ENCODE peak calls at places on chromosomes 3 and 15, in eight cellular contexts. One of them, this sample, is unnamed.

GRCh38 chr15:34076785-34077184 is 24.9 kb downstream of the EMC7 start:
- DNase-seq in HS-5: no peak
- DNase-seq in iris pigment epithelial cell: no peak
- DNase-seq in right atrium auricular region: no peak
- DNase-seq in A172: no peak
- DNase-seq in fibroblast of pulmonary artery: no peak
- DNase-seq in NCI-H446: no peak
- DNase-seq in stimulated activated CD8-positive, alpha-beta memory T cell treated with anti-CD3 and anti-CD28 coated beads, Interleukin-12 subunit alpha, Interleukin-12 subunit beta, amount 100 ng/mL, for 4 hours: no peak
- DNase-seq in this sample: no peak

GRCh38 chr3:40841131-40841530 is 316.4 kb downstream of the ZNF621 start:
- DNase-seq in HS-5: no peak
- DNase-seq in iris pigment epithelial cell: no peak
- DNase-seq in right atrium auricular region: no peak
- DNase-seq in A172: no peak
- DNase-seq in fibroblast of pulmonary artery: no peak
- DNase-seq in NCI-H446: no peak
- DNase-seq in stimulated activated CD8-positive, alpha-beta memory T cell treated with anti-CD3 and anti-CD28 coated beads, Interleukin-12 subunit alpha, Interleukin-12 subunit beta, amount 100 ng/mL, for 4 hours: no peak
- DNase-seq in this sample: no peak

GRCh38 chr15:63288778-63289378 is 11.5 kb downstream of the APH1B start:
- DNase-seq in HS-5: peak
- DNase-seq in iris pigment epithelial cell: peak
- DNase-seq in right atrium auricular region: no peak
- DNase-seq in A172: peak
- DNase-seq in fibroblast of pulmonary artery: peak
- DNase-seq in NCI-H446: peak
- DNase-seq in stimulated activated CD8-positive, alpha-beta memory T cell treated with anti-CD3 and anti-CD28 coated beads, Interleukin-12 subunit alpha, Interleukin-12 subunit beta, amount 100 ng/mL, for 4 hours: no peak
- DNase-seq in this sample: no peak

GRCh38 chr3:61334783-61335182 is 83.5 kb upstream of the FHIT start:
- DNase-seq in HS-5: no peak
- DNase-seq in iris pigment epithelial cell: no peak
- DNase-seq in right atrium auricular region: no peak
- DNase-seq in A172: no peak
- DNase-seq in fibroblast of pulmonary artery: no peak
- DNase-seq in NCI-H446: no peak
- DNase-seq in stimulated activated CD8-positive, alpha-beta memory T cell treated with anti-CD3 and anti-CD28 coated beads, Interleukin-12 subunit alpha, Interleukin-12 subunit beta, amount 100 ng/mL, for 4 hours: no peak
- DNase-seq in this sample: no peak

GRCh38 chr15:91561371-91562100 is 292.0 kb upstream of the SLCO3A1 start:
- DNase-seq in HS-5: peak
- DNase-seq in iris pigment epithelial cell: peak
- DNase-seq in right atrium auricular region: peak
- DNase-seq in A172: peak
- DNase-seq in fibroblast of pulmonary artery: peak
- DNase-seq in NCI-H446: no peak
- DNase-seq in stimulated activated CD8-positive, alpha-beta memory T cell treated with anti-CD3 and anti-CD28 coated beads, Interleukin-12 subunit alpha, Interleukin-12 subunit beta, amount 100 ng/mL, for 4 hours: no peak
- DNase-seq in this sample: no peak

GRCh38 chr15:69810441-69811071 is 287.2 kb downstream of the TLE3 start:
- DNase-seq in HS-5: no peak
- DNase-seq in iris pigment epithelial cell: no peak
- DNase-seq in right atrium auricular region: no peak
- DNase-seq in A172: no peak
- DNase-seq in fibroblast of pulmonary artery: no peak
- DNase-seq in NCI-H446: no peak
- DNase-seq in stimulated activated CD8-positive, alpha-beta memory T cell treated with anti-CD3 and anti-CD28 coated beads, Interleukin-12 subunit alpha, Interleukin-12 subunit beta, amount 100 ng/mL, for 4 hours: no peak
- DNase-seq in this sample: no peak

GRCh38 chr3:194487289-194488006 is 646 bp upstream of the ATP13A3 start:
- DNase-seq in HS-5: no peak
- DNase-seq in iris pigment epithelial cell: peak
- DNase-seq in right atrium auricular region: peak
- DNase-seq in A172: no peak
- DNase-seq in fibroblast of pulmonary artery: peak
- DNase-seq in NCI-H446: no peak
- DNase-seq in stimulated activated CD8-positive, alpha-beta memory T cell treated with anti-CD3 and anti-CD28 coated beads, Interleukin-12 subunit alpha, Interleukin-12 subunit beta, amount 100 ng/mL, for 4 hours: peak
- DNase-seq in this sample: no peak

GRCh38 chr3:183490653-183491052 is 62.2 kb upstream of the MCF2L2 start:
- DNase-seq in HS-5: no peak
- DNase-seq in iris pigment epithelial cell: peak
- DNase-seq in right atrium auricular region: no peak
- DNase-seq in A172: peak
- DNase-seq in fibroblast of pulmonary artery: peak
- DNase-seq in NCI-H446: no peak
- DNase-seq in stimulated activated CD8-positive, alpha-beta memory T cell treated with anti-CD3 and anti-CD28 coated beads, Interleukin-12 subunit alpha, Interleukin-12 subunit beta, amount 100 ng/mL, for 4 hours: no peak
- DNase-seq in this sample: no peak

GRCh38 chr3:170502297-170502696 is 83.6 kb downstream of the SLC7A14 start:
- DNase-seq in HS-5: no peak
- DNase-seq in iris pigment epithelial cell: no peak
- DNase-seq in right atrium auricular region: no peak
- DNase-seq in A172: no peak
- DNase-seq in fibroblast of pulmonary artery: peak
- DNase-seq in NCI-H446: no peak
- DNase-seq in stimulated activated CD8-positive, alpha-beta memory T cell treated with anti-CD3 and anti-CD28 coated beads, Interleukin-12 subunit alpha, Interleukin-12 subunit beta, amount 100 ng/mL, for 4 hours: no peak
- DNase-seq in this sample: no peak

GRCh38 chr15:44726568-44727461 is 9.5 kb upstream of the TRIM69 start:
- DNase-seq in HS-5: peak
- DNase-seq in iris pigment epithelial cell: peak
- DNase-seq in right atrium auricular region: peak
- DNase-seq in A172: peak
- DNase-seq in fibroblast of pulmonary artery: peak
- DNase-seq in NCI-H446: no peak
- DNase-seq in stimulated activated CD8-positive, alpha-beta memory T cell treated with anti-CD3 and anti-CD28 coated beads, Interleukin-12 subunit alpha, Interleukin-12 subunit beta, amount 100 ng/mL, for 4 hours: no peak
- DNase-seq in this sample: peak

GRCh38 chr3:113623324-113623723 is 73.1 kb downstream of the USF3 start:
- DNase-seq in HS-5: no peak
- DNase-seq in iris pigment epithelial cell: no peak
- DNase-seq in right atrium auricular region: no peak
- DNase-seq in A172: no peak
- DNase-seq in fibroblast of pulmonary artery: peak
- DNase-seq in NCI-H446: no peak
- DNase-seq in stimulated activated CD8-positive, alpha-beta memory T cell treated with anti-CD3 and anti-CD28 coated beads, Interleukin-12 subunit alpha, Interleukin-12 subunit beta, amount 100 ng/mL, for 4 hours: no peak
- DNase-seq in this sample: no peak

GRCh38 chr15:45919806-45920205 is 285.0 kb downstream of the SQOR start:
- DNase-seq in HS-5: peak
- DNase-seq in iris pigment epithelial cell: peak
- DNase-seq in right atrium auricular region: no peak
- DNase-seq in A172: peak
- DNase-seq in fibroblast of pulmonary artery: peak
- DNase-seq in NCI-H446: no peak
- DNase-seq in stimulated activated CD8-positive, alpha-beta memory T cell treated with anti-CD3 and anti-CD28 coated beads, Interleukin-12 subunit alpha, Interleukin-12 subunit beta, amount 100 ng/mL, for 4 hours: no peak
- DNase-seq in this sample: no peak

GRCh38 chr3:185718736-185719456 is 105.9 kb downstream of the IGF2BP2 start:
- DNase-seq in HS-5: no peak
- DNase-seq in iris pigment epithelial cell: no peak
- DNase-seq in right atrium auricular region: no peak
- DNase-seq in A172: no peak
- DNase-seq in fibroblast of pulmonary artery: no peak
- DNase-seq in NCI-H446: no peak
- DNase-seq in stimulated activated CD8-positive, alpha-beta memory T cell treated with anti-CD3 and anti-CD28 coated beads, Interleukin-12 subunit alpha, Interleukin-12 subunit beta, amount 100 ng/mL, for 4 hours: no peak
- DNase-seq in this sample: no peak

GRCh38 chr15:92112180-92112579 is 258.7 kb downstream of the SLCO3A1 start:
- DNase-seq in HS-5: no peak
- DNase-seq in iris pigment epithelial cell: no peak
- DNase-seq in right atrium auricular region: no peak
- DNase-seq in A172: no peak
- DNase-seq in fibroblast of pulmonary artery: peak
- DNase-seq in NCI-H446: no peak
- DNase-seq in stimulated activated CD8-positive, alpha-beta memory T cell treated with anti-CD3 and anti-CD28 coated beads, Interleukin-12 subunit alpha, Interleukin-12 subunit beta, amount 100 ng/mL, for 4 hours: no peak
- DNase-seq in this sample: no peak

GRCh38 chr15:27456807-27457206 is 485.8 kb downstream of the GABRG3 start:
- DNase-seq in HS-5: no peak
- DNase-seq in iris pigment epithelial cell: no peak
- DNase-seq in right atrium auricular region: no peak
- DNase-seq in A172: no peak
- DNase-seq in fibroblast of pulmonary artery: no peak
- DNase-seq in NCI-H446: no peak
- DNase-seq in stimulated activated CD8-positive, alpha-beta memory T cell treated with anti-CD3 and anti-CD28 coated beads, Interleukin-12 subunit alpha, Interleukin-12 subunit beta, amount 100 ng/mL, for 4 hours: no peak
- DNase-seq in this sample: no peak

GRCh38 chr3:38327335-38328009 is 19.1 kb upstream of the XYLB start:
- DNase-seq in HS-5: no peak
- DNase-seq in iris pigment epithelial cell: peak
- DNase-seq in right atrium auricular region: no peak
- DNase-seq in A172: peak
- DNase-seq in fibroblast of pulmonary artery: peak
- DNase-seq in NCI-H446: no peak
- DNase-seq in stimulated activated CD8-positive, alpha-beta memory T cell treated with anti-CD3 and anti-CD28 coated beads, Interleukin-12 subunit alpha, Interleukin-12 subunit beta, amount 100 ng/mL, for 4 hours: no peak
- DNase-seq in this sample: no peak

GRCh38 chr15:79994651-79995050 is 23.7 kb upstream of the BCL2A1 start:
- DNase-seq in HS-5: no peak
- DNase-seq in iris pigment epithelial cell: peak
- DNase-seq in right atrium auricular region: no peak
- DNase-seq in A172: peak
- DNase-seq in fibroblast of pulmonary artery: no peak
- DNase-seq in NCI-H446: no peak
- DNase-seq in stimulated activated CD8-positive, alpha-beta memory T cell treated with anti-CD3 and anti-CD28 coated beads, Interleukin-12 subunit alpha, Interleukin-12 subunit beta, amount 100 ng/mL, for 4 hours: no peak
- DNase-seq in this sample: no peak

GRCh38 chr3:120177151-120177550 is 82.9 kb upstream of the GSK3B start:
- DNase-seq in HS-5: peak
- DNase-seq in iris pigment epithelial cell: peak
- DNase-seq in right atrium auricular region: peak
- DNase-seq in A172: peak
- DNase-seq in fibroblast of pulmonary artery: peak
- DNase-seq in NCI-H446: no peak
- DNase-seq in stimulated activated CD8-positive, alpha-beta memory T cell treated with anti-CD3 and anti-CD28 coated beads, Interleukin-12 subunit alpha, Interleukin-12 subunit beta, amount 100 ng/mL, for 4 hours: no peak
- DNase-seq in this sample: no peak

GRCh38 chr3:64555351-64555750 is 132.4 kb downstream of the ADAMTS9 start:
- DNase-seq in HS-5: no peak
- DNase-seq in iris pigment epithelial cell: no peak
- DNase-seq in right atrium auricular region: no peak
- DNase-seq in A172: no peak
- DNase-seq in fibroblast of pulmonary artery: no peak
- DNase-seq in NCI-H446: no peak
- DNase-seq in stimulated activated CD8-positive, alpha-beta memory T cell treated with anti-CD3 and anti-CD28 coated beads, Interleukin-12 subunit alpha, Interleukin-12 subunit beta, amount 100 ng/mL, for 4 hours: no peak
- DNase-seq in this sample: no peak

GRCh38 chr3:129016725-129017530 is 15.8 kb downstream of the EFCC1 start:
- DNase-seq in HS-5: no peak
- DNase-seq in iris pigment epithelial cell: no peak
- DNase-seq in right atrium auricular region: peak
- DNase-seq in A172: peak
- DNase-seq in fibroblast of pulmonary artery: no peak
- DNase-seq in NCI-H446: no peak
- DNase-seq in stimulated activated CD8-positive, alpha-beta memory T cell treated with anti-CD3 and anti-CD28 coated beads, Interleukin-12 subunit alpha, Interleukin-12 subunit beta, amount 100 ng/mL, for 4 hours: no peak
- DNase-seq in this sample: no peak

GRCh38 chr3:143497382-143497781 is 350.9 kb downstream of the SLC9A9 start:
- DNase-seq in HS-5: no peak
- DNase-seq in iris pigment epithelial cell: no peak
- DNase-seq in right atrium auricular region: no peak
- DNase-seq in A172: no peak
- DNase-seq in fibroblast of pulmonary artery: no peak
- DNase-seq in NCI-H446: peak
- DNase-seq in stimulated activated CD8-positive, alpha-beta memory T cell treated with anti-CD3 and anti-CD28 coated beads, Interleukin-12 subunit alpha, Interleukin-12 subunit beta, amount 100 ng/mL, for 4 hours: no peak
- DNase-seq in this sample: no peak

GRCh38 chr3:126105691-126106187 is 21.8 kb upstream of the SLC41A3 start:
- DNase-seq in HS-5: no peak
- DNase-seq in iris pigment epithelial cell: no peak
- DNase-seq in right atrium auricular region: peak
- DNase-seq in A172: no peak
- DNase-seq in fibroblast of pulmonary artery: no peak
- DNase-seq in NCI-H446: no peak
- DNase-seq in stimulated activated CD8-positive, alpha-beta memory T cell treated with anti-CD3 and anti-CD28 coated beads, Interleukin-12 subunit alpha, Interleukin-12 subunit beta, amount 100 ng/mL, for 4 hours: no peak
- DNase-seq in this sample: no peak

GRCh38 chr3:160331127-160331937 is 67.7 kb downstream of the IFT80 start:
- DNase-seq in HS-5: peak
- DNase-seq in iris pigment epithelial cell: peak
- DNase-seq in right atrium auricular region: no peak
- DNase-seq in A172: peak
- DNase-seq in fibroblast of pulmonary artery: peak
- DNase-seq in NCI-H446: no peak
- DNase-seq in stimulated activated CD8-positive, alpha-beta memory T cell treated with anti-CD3 and anti-CD28 coated beads, Interleukin-12 subunit alpha, Interleukin-12 subunit beta, amount 100 ng/mL, for 4 hours: no peak
- DNase-seq in this sample: no peak

GRCh38 chr3:8739757-8740508 is 6.3 kb downstream of the CAV3 start:
- DNase-seq in HS-5: peak
- DNase-seq in iris pigment epithelial cell: peak
- DNase-seq in right atrium auricular region: no peak
- DNase-seq in A172: peak
- DNase-seq in fibroblast of pulmonary artery: peak
- DNase-seq in NCI-H446: no peak
- DNase-seq in stimulated activated CD8-positive, alpha-beta memory T cell treated with anti-CD3 and anti-CD28 coated beads, Interleukin-12 subunit alpha, Interleukin-12 subunit beta, amount 100 ng/mL, for 4 hours: no peak
- DNase-seq in this sample: no peak

This sample was measured in HL-60.